ENCODE peak calls at places on chromosomes 4 and X, in six cellular contexts. B is CD8-positive, alpha-beta memory T cell; K is RWPE2; S is PC-3; Z is NCI-H1105; F is endodermal cell. O is an unnamed sample.

GRCh38 chr4:77593993-77594392 is 11.6 kb upstream of the CXCL13 start:
- DNase-seq in B (no peak), K (no peak), S (no peak), Z (no peak), F (no peak), O (no peak)

GRCh38 chr4:84379881-84380618 is 119.0 kb downstream of the NKX6-1 start:
- DNase-seq in B (no peak), K (no peak), S (peak; percentile 81), Z (no peak), F (peak; percentile 56), O (no peak)

GRCh38 chrX:107654778-107655761 is 26.8 kb downstream of the PRPS1 start:
- DNase-seq in B (peak; percentile 67), K (peak; percentile 71), S (peak; percentile 86), Z (peak; percentile 40), F (peak; percentile 97), O (peak; percentile 54)

GRCh38 chr4:87153078-87153477 is 67.3 kb downstream of the KLHL8 start:
- DNase-seq in B (no peak), K (no peak), S (no peak), Z (no peak), F (no peak), O (no peak)

GRCh38 chr4:128950796-128951195 is 141.3 kb downstream of the JADE1 start:
- DNase-seq in B (no peak), K (no peak), S (no peak), Z (no peak), F (no peak), O (no peak)

GRCh38 chr4:111512081-111512774 is 633.0 kb upstream of the FAM241A start:
- DNase-seq in B (no peak), K (no peak), S (peak; percentile 86), Z (no peak), F (no peak), O (no peak)

GRCh38 chrX:131394384-131394783 is 105.3 kb upstream of the IGSF1 start:
- DNase-seq in B (no peak), K (no peak), S (no peak), Z (no peak), F (no peak), O (no peak)

GRCh38 chrX:106917830-106918500 is 2.2 kb upstream of the CLDN2 start:
- DNase-seq in B (peak; percentile 16), K (no peak), S (peak; percentile 95), Z (peak; percentile 20), F (no peak), O (peak; percentile 41)

GRCh38 chr4:141233673-141234072 is 13.0 kb downstream of the ZNF330 start:
- DNase-seq in B (no peak), K (no peak), S (no peak), Z (no peak), F (no peak), O (no peak)

GRCh38 chr4:94724016-94724415 is 33.7 kb upstream of the BMPR1B start:
- DNase-seq in B (no peak), K (no peak), S (no peak), Z (no peak), F (no peak), O (no peak)

GRCh38 chr4:108068422-108068821 is 78.7 kb downstream of the HADH start:
- DNase-seq in B (no peak), K (no peak), S (no peak), Z (no peak), F (no peak), O (no peak)

GRCh38 chr4:134470544-134470943 is 269.0 kb upstream of the PABPC4L start:
- DNase-seq in B (no peak), K (no peak), S (peak; percentile 34), Z (no peak), F (peak; percentile 73), O (no peak)

GRCh38 chr4:134365852-134366251 is 164.3 kb upstream of the PABPC4L start:
- DNase-seq in B (no peak), K (no peak), S (peak; percentile 19), Z (no peak), F (no peak), O (no peak)

GRCh38 chrX:39158801-39159657 is 357.8 kb downstream of the MID1IP1 start:
- DNase-seq in B (no peak), K (no peak), S (peak; percentile 33), Z (peak; percentile 57), F (no peak), O (no peak)

GRCh38 chrX:45775462-45775861 is 574.8 kb upstream of the DIPK2B start:
- DNase-seq in B (no peak), K (peak; percentile 62), S (peak; percentile 92), Z (no peak), F (no peak), O (no peak)

GRCh38 chrX:155577682-155578081 is 35.1 kb downstream of the TMLHE start:
- DNase-seq in B (no peak), K (no peak), S (no peak), Z (no peak), F (peak; percentile 55), O (no peak)

GRCh38 chr4:139535852-139536234 is 20.2 kb downstream of the SETD7 start:
- DNase-seq in B (no peak), K (no peak), S (no peak), Z (no peak), F (no peak), O (no peak)

GRCh38 chrX:104288269-104288668 is 33.5 kb upstream of the ESX1 start:
- DNase-seq in B (no peak), K (no peak), S (no peak), Z (no peak), F (peak; percentile 61), O (no peak)

GRCh38 chr4:147837435-147837834 is 105.5 kb downstream of the ARHGAP10 start:
- DNase-seq in B (no peak), K (no peak), S (peak; percentile 40), Z (no peak), F (no peak), O (no peak)

GRCh38 chr4:8333726-8334460 is 64.3 kb downstream of the HTRA3 start:
- DNase-seq in B (no peak), K (no peak), S (no peak), Z (no peak), F (peak; percentile 20), O (no peak)

GRCh38 chr4:48970471-48970921 is 15.6 kb upstream of the CWH43 start:
- DNase-seq in B (no peak), K (no peak), S (peak; percentile 80), Z (no peak), F (no peak), O (no peak)

GRCh38 chr4:54498661-54499111 is 159.1 kb upstream of the KIT start:
- DNase-seq in B (no peak), K (no peak), S (peak; percentile 90), Z (no peak), F (no peak), O (no peak)

GRCh38 chr4:9765091-9765490 is 16.3 kb upstream of the DRD5 start:
- DNase-seq in B (no peak), K (no peak), S (peak; percentile 26), Z (no peak), F (peak; percentile 85), O (no peak)

GRCh38 chr4:175215657-175216056 is 297.5 kb downstream of the ADAM29 start:
- DNase-seq in B (no peak), K (no peak), S (no peak), Z (no peak), F (no peak), O (no peak)

GRCh38 chrX:130594453-130594916 is 192.7 kb downstream of the RBMX2 start:
- DNase-seq in B (no peak), K (no peak), S (no peak), Z (no peak), F (no peak), O (no peak)

GRCh38 chrX:41971346-41971745 is 48.0 kb upstream of the CASK start:
- DNase-seq in B (no peak), K (no peak), S (peak; percentile 34), Z (no peak), F (no peak), O (no peak)

GRCh38 chr4:157918036-157918832 is 254.6 kb downstream of the GASK1B start:
- DNase-seq in B (no peak), K (no peak), S (no peak), Z (no peak), F (no peak), O (no peak)

GRCh38 chrX:9966775-9967408 is at the start of gene CLDN34:
- DNase-seq in B (no peak), K (no peak), S (no peak), Z (no peak), F (no peak), O (no peak)

GRCh38 chr4:122012735-122013134 is 60.9 kb upstream of the TRPC3 start:
- DNase-seq in B (no peak), K (no peak), S (no peak), Z (no peak), F (no peak), O (no peak)